ENCODE peak calls at places on chromosomes 16 and 17, in seven cellular contexts. K is effector memory CD4-positive, alpha-beta T cell; A is A549; X is naive thymus-derived CD4-positive, alpha-beta T cell; W is tibial artery; Z is HCT116; J is cardiac muscle cell. U is an unnamed sample. For H3K4me1, the result is how much of the 10 kb centered on the place peaks cover.

GRCh38 chr16:88636488-88637265 is 1.7 kb upstream of the IL17C start:
- DNase-seq in K (no peak), A (no peak), X (no peak), W (no peak), Z (no peak), J (no peak), U (no peak)

GRCh38 chr17:74839955-74840354 is 19.7 kb downstream of the GRIN2C start:
- DNase-seq in K (no peak), A (no peak), X (no peak), W (no peak), Z (no peak), J (no peak), U (no peak)

GRCh38 chr16:83494459-83494858 is 313.3 kb upstream of the HSBP1 start:
- DNase-seq in K (no peak), A (no peak), X (no peak), W (no peak), Z (no peak), J (no peak), U (no peak)

GRCh38 chr17:40319651-40320550 is 10.9 kb downstream of the RARA start:
- DNase-seq in K (peak), A (no peak), X (no peak), W (peak), Z (no peak), J (no peak), U (no peak)

GRCh38 chr16:29862383-29862883 is 593 bp downstream of the CDIPT start:
- DNase-seq in K (no peak), A (no peak), X (no peak), W (no peak), Z (no peak), J (peak), U (no peak)

GRCh38 chr16:86078121-86078600 is 179.2 kb downstream of the IRF8 start:
- DNase-seq in K (no peak), A (no peak), X (no peak), W (no peak), Z (no peak), J (no peak), U (no peak)

GRCh38 chr17:50165867-50166517 is at the start of gene SGCA:
- DNase-seq in K (no peak), A (no peak), X (no peak), W (no peak), Z (no peak), J (no peak), U (no peak)

GRCh38 chr17:49548506-49549310 is 27.0 kb upstream of the NXPH3 start:
- DNase-seq in K (no peak), A (peak), X (no peak), W (no peak), Z (peak), J (peak), U (no peak)

GRCh38 chr16:75265911-75266701 is 14.7 kb upstream of the BCAR1 start:
- DNase-seq in K (no peak), A (peak), X (no peak), W (peak), Z (no peak), J (peak), U (no peak)

GRCh38 chr16:8590161-8590688 is at the start of gene TMEM114:
- DNase-seq in K (no peak), A (no peak), X (no peak), W (no peak), Z (no peak), J (no peak), U (no peak)

GRCh38 chr16:85005278-85006069 is 5.9 kb downstream of the ZDHHC7 start:
- DNase-seq in K (no peak), A (no peak), X (no peak), W (peak), Z (no peak), J (no peak), U (no peak)

GRCh38 chr16:60932600-60932999 is 1103.6 kb downstream of the CDH8 start:
- DNase-seq in K (no peak), A (no peak), X (no peak), W (no peak), Z (no peak), J (no peak), U (no peak)

GRCh38 chr17:571224-571623 is 143.4 kb downstream of the VPS53 start:
- DNase-seq in K (no peak), A (no peak), X (no peak), W (no peak), Z (no peak), J (no peak), U (no peak)

GRCh38 chr17:7475764-7476422 is 3.5 kb downstream of the ZBTB4 start:
- DNase-seq in K (no peak), A (no peak), X (no peak), W (peak), Z (no peak), J (no peak), U (no peak)

GRCh38 chr16:13919330-13919682 is 648 bp upstream of the ERCC4 start:
- DNase-seq in K (no peak), A (peak), X (no peak), W (no peak), Z (peak), J (peak), U (no peak)

GRCh38 chr17:32879143-32879542 is 2.2 kb upstream of the MYO1D start:
- DNase-seq in K (no peak), A (no peak), X (no peak), W (no peak), Z (no peak), J (no peak), U (no peak)

GRCh38 chr16:27640277-27640600 is 90.3 kb downstream of the KATNIP start:
- DNase-seq in K (no peak), A (no peak), X (no peak), W (no peak), Z (no peak), J (no peak), U (no peak)

GRCh38 chr16:69193860-69194259 is 6.9 kb downstream of the SNTB2 start:
- DNase-seq in K (no peak), A (no peak), X (no peak), W (no peak), Z (no peak), J (no peak), U (no peak)

GRCh38 chr16:89971495-89972243 is 23.1 kb downstream of the DEF8 start:
- DNase-seq in K (no peak), A (no peak), X (no peak), W (no peak), Z (no peak), J (no peak), U (no peak)

GRCh38 chr17:19867654-19868395 is at the start of gene ULK2:
- DNase-seq in K (peak), A (peak), X (peak), W (peak), Z (peak), J (peak), U (peak)

DNA sequence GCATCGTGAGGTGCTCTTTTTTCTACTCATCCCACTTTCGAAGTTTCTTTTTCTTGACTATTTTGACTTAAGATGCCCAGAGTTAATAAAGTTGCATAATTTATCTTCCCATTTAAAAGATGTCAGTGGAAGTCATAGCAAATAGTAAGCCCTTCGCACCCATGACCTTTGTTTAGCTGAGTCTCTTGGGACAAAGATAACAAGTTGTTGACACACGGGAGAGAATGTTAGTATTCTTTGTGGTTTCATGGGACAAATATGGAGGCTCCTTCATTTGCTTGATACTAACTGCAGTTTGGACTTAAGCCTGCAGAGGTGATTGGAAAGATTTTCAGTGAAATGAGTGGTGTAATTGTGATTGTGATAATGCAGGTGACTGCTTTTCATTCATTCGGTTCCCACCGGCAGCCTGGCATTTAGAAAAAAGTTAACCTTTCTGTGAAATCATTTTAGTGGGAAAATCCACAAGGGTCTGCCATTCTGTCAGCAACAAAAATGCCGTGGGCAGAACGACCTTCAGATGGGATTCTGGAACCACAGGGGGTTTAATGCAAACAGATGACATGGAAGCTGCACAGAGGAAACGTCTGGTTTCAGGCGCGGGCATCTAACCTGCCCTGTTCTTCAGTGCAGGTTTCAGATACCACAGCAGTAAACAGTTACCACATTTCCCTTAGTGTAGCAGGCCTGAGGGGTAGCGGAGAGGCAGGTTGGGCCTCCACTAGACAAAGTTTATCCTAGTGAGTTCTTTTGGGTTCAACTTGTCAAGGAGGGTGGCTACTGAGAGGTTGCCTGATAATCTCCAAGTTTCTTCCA is 123.0 kb downstream of the RPTOR start:
- DNase-seq in K (no peak), A (no peak), X (no peak), W (no peak), Z (no peak), J (no peak), U (no peak)
- H3K4me1 ChIP-seq in K (under half), A (under half), X (under half), W (under half), Z (under half), J (under half), U (under half)

GRCh38 chr16:2960183-2961010 is 3.7 kb upstream of the KREMEN2 start:
- DNase-seq in K (no peak), A (no peak), X (no peak), W (no peak), Z (no peak), J (no peak), U (no peak)

GRCh38 chr16:2963611-2964415 is at the start of gene KREMEN2:
- DNase-seq in K (no peak), A (peak), X (peak), W (no peak), Z (peak), J (no peak), U (no peak)

GRCh38 chr16:2963074-2963610 is 933 bp upstream of the KREMEN2 start:
- DNase-seq in K (no peak), A (no peak), X (peak), W (no peak), Z (no peak), J (no peak), U (no peak)

GRCh38 chr16:2964416-2965223 is 545 bp downstream of the KREMEN2 start:
- DNase-seq in K (peak), A (peak), X (peak), W (no peak), Z (peak), J (no peak), U (no peak)

GRCh38 chr16:2962334-2963073 is 1.6 kb upstream of the KREMEN2 start:
- DNase-seq in K (no peak), A (no peak), X (no peak), W (no peak), Z (no peak), J (no peak), U (no peak)
- H3K4me1 ChIP-seq in K (under half), A (under half), X (under half), W (under half), Z (under half), J (under half), U (under half)

GRCh38 chr17:64787921-64788271 is 125.8 kb upstream of the SMURF2 start:
- DNase-seq in K (no peak), A (no peak), X (no peak), W (no peak), Z (no peak), J (no peak), U (no peak)

GRCh38 chr17:64786337-64786736 is 124.2 kb upstream of the SMURF2 start:
- DNase-seq in K (no peak), A (no peak), X (no peak), W (no peak), Z (no peak), J (no peak), U (peak)

GRCh38 chr17:64785050-64785449 is 122.9 kb upstream of the SMURF2 start:
- DNase-seq in K (no peak), A (no peak), X (no peak), W (no peak), Z (no peak), J (no peak), U (no peak)

GRCh38 chr17:64788286-64789060 is 126.4 kb upstream of the SMURF2 start:
- DNase-seq in K (no peak), A (no peak), X (no peak), W (no peak), Z (no peak), J (no peak), U (no peak)

DNA sequence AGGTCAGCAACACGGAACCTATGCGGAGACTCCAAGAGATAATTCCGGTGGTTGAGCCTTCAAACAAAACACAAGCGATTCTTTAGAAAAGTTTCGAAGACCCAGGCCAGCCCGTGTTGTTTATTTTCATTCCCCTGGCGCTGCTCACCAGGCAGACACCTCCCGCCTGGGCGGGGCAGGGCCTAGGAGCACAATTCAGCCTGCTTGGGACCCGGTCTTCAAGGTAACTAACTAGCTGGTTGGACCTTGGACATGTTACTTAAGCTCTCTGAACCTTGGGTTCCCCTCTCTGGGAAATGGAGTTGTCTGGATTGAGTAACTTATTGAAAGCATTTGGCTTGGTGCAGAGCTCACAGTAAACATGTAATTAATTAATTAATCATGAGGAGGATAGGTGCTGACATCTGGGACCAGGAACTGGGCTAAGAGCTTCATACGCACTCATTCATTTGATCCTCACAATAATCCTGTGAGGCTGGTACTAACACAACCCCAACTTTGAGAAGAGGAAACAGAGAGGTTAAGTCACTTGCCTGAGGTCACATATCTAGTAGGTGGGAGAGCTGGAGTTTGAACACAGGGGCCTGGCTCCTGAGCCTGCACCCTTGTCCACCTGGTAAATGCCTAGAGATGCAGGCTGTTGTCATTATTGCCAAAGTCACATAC is 125.3 kb upstream of the SMURF2 start:
- DNase-seq in K (no peak), A (no peak), X (no peak), W (no peak), Z (no peak), J (no peak), U (no peak)
- H3K4me1 ChIP-seq in K (under half), A (under half), X (under half), W (under half), Z (under half), J (under half), U (under half)

GRCh38 chr16:31459722-31460581 is 651 bp downstream of the ARMC5 start:
- DNase-seq in K (peak), A (peak), X (peak), W (peak), Z (peak), J (peak), U (peak)
- H3K4me1 ChIP-seq in K (under half), A (under half), X (under half), W (under half), Z (under half), J (under half), U (under half)

DNA sequence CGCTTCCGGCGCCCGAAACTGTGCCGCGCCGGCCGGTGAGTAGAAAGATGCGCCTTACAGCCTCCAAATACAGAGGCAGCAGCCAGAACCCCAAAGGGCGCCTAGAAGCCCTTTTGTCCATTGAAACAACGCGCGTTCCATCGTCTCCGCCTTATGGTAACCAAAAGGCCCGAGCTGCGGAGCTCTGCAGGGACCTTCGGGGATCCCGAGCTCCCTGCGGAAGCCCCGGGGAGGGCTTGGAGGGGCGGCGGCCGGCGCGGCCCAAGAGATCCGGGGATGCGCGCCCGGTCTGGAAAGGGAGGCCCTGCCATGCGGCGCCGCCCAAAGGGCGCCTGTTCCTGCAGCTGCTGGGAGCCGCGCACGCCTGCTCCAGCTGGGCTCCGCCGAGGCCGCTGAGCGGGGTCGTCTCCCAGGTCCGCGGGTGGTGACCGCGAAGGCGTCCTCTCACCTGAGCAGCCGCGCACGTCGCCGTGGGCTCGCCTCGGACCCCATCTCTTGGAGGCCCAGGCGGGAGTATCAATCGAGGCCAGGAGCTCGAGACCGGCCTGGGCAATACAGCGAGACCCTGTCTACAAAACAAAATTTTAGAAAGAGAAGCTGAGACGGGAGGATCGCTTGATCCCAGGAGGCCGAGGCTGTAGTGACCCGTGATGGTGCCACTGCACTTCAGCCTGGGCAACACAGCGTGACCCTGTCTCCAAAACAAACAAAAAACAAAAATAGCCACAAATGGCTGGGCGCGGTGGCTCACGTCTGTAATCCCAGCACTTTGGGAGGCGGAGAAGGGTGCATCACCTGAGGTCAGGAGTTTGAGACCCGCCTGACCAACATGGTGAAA is 805 bp upstream of the FBXO31 start:
- DNase-seq in K (no peak), A (peak), X (no peak), W (peak), Z (no peak), J (no peak), U (no peak)
- H3K4me1 ChIP-seq in K (under half), A (under half), X (under half), W (half or more), Z (under half), J (under half), U (under half)

DNA sequence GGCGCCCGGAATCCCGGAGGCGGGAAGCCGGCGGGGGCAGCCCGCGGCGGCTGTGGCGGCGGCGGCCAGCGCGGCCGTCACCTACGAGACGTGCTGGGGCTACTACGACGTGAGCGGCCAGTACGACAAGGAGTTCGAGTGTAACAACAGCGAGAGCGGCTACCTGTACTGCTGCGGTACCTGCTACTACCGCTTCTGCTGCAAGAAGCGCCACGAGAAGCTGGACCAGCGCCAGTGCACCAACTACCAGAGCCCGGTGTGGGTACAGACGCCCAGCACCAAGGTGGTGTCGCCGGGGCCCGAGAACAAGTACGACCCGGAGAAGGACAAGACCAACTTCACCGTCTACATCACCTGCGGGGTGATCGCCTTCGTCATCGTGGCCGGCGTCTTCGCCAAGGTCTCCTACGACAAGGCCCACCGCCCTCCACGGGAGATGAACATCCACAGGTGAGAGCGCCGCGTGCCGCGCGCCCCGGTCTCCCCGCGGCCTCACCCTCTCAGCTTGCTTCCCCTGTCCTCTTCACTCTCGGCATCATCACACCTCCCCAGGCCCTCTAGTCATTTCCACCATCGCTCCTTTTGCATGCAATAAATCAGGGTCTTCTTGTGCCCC is 706 bp downstream of the SHISA6 start:
- DNase-seq in K (no peak), A (no peak), X (no peak), W (no peak), Z (no peak), J (no peak), U (no peak)
- H3K4me1 ChIP-seq in K (under half), A (under half), X (under half), W (under half), Z (under half), J (under half), U (under half)

GRCh38 chr17:43016216-43016615 is 6.0 kb downstream of the VAT1 start:
- DNase-seq in K (no peak), A (no peak), X (no peak), W (no peak), Z (no peak), J (no peak), U (no peak)
- H3K4me1 ChIP-seq in K (under half), A (under half), X (under half), W (under half), Z (under half), J (half or more), U (under half)

DNA sequence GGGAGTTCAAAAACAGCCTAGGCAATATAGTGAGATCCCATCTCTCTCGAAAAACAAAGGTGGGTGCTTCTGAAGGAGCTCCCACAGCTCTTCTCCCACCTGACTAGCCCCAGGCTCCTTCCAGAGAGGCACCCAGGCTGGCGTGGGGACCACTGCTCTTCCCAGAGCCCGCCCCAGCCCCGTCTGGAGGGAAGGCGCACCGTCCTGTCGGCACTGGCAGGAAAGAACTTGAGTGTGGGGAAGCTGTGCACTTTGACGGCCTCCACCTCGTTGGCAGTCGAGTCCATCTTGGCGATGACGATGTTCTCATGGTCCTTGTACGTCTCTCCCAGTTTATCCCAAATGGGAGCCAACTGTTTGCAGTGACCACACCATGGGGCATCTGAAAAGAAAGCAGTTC is 10.5 kb upstream of the PPP1R27 start:
- DNase-seq in K (no peak), A (no peak), X (no peak), W (no peak), Z (no peak), J (no peak), U (no peak)
- H3K4me1 ChIP-seq in K (under half), A (under half), X (under half), W (under half), Z (under half), J (under half), U (under half)

GRCh38 chr17:62179525-62180161 is 114.6 kb upstream of the MED13 start:
- DNase-seq in K (no peak), A (peak), X (no peak), W (no peak), Z (peak), J (peak), U (no peak)
- H3K4me1 ChIP-seq in K (under half), A (under half), X (under half), W (under half), Z (under half), J (under half), U (under half)

GRCh38 chr16:9850716-9851115 is 331.5 kb downstream of the GRIN2A start:
- DNase-seq in K (no peak), A (no peak), X (no peak), W (no peak), Z (no peak), J (no peak), U (no peak)

GRCh38 chr16:9859706-9860105 is 322.5 kb downstream of the GRIN2A start:
- DNase-seq in K (no peak), A (no peak), X (no peak), W (no peak), Z (no peak), J (no peak), U (no peak)

GRCh38 chr16:9852003-9852402 is 330.2 kb downstream of the GRIN2A start:
- DNase-seq in K (no peak), A (no peak), X (no peak), W (no peak), Z (no peak), J (no peak), U (no peak)

GRCh38 chr16:9849697-9850245 is 332.5 kb downstream of the GRIN2A start:
- DNase-seq in K (no peak), A (no peak), X (no peak), W (no peak), Z (no peak), J (no peak), U (no peak)

GRCh38 chr16:9854665-9855064 is 327.6 kb downstream of the GRIN2A start:
- DNase-seq in K (no peak), A (no peak), X (no peak), W (no peak), Z (no peak), J (no peak), U (no peak)
- H3K4me1 ChIP-seq in K (under half), A (under half), X (under half), W (under half), Z (under half), J (under half), U (under half)

U was measured in keratinocyte.